ENCODE peak calls at places on chromosomes 16 and 17, in seven cellular contexts. N is transverse colon; Q is breast epithelium; J is GM23248; G is naive thymus-derived CD4-positive, alpha-beta T cell; V is endodermal cell; H is MM.1S. W is an unnamed sample.

GRCh38 chr16:15682105-15682570 is 32.1 kb downstream of the NDE1 start:
- DNase-seq in N (peak; percentile 21), G (no peak), J (peak; percentile 91), Q (no peak), V (peak; percentile 83), H (no peak), W (no peak)

GRCh38 chr17:11461993-11462548 is 136.2 kb upstream of the DNAH9 start:
- DNase-seq in H (no peak), V (no peak), J (no peak), G (no peak), N (no peak), Q (no peak), W (no peak)

GRCh38 chr16:27602103-27602502 is 52.2 kb downstream of the KATNIP start:
- DNase-seq in G (no peak), V (no peak), J (no peak), Q (no peak), N (no peak), H (no peak), W (no peak)

GRCh38 chr17:76078859-76079576 is at the start of gene ZACN:
- DNase-seq in Q (no peak), V (no peak), J (no peak), G (no peak), N (no peak), H (no peak), W (no peak)

GRCh38 chr16:82655315-82655714 is 28.5 kb downstream of the CDH13 start:
- DNase-seq in H (no peak), J (peak; percentile 72), N (peak; percentile 45), G (peak; percentile 28), Q (no peak), V (no peak), W (no peak)

GRCh38 chr17:54900457-54901229 is at the start of gene TOM1L1:
- DNase-seq in V (peak; percentile 97), H (peak; percentile 76), N (peak; percentile 89), J (peak; percentile 80), Q (peak; percentile 67), G (no peak), W (peak; percentile 75)

GRCh38 chr16:49698931-49699715 is 156.8 kb downstream of the ZNF423 start:
- DNase-seq in N (no peak), G (no peak), J (no peak), V (peak; percentile 53), H (no peak), Q (no peak), W (no peak)

GRCh38 chr17:31480904-31481782 is 89.7 kb downstream of the RAB11FIP4 start:
- DNase-seq in G (no peak), H (no peak), V (no peak), Q (no peak), N (no peak), J (no peak), W (no peak)

GRCh38 chr16:88993006-88993787 is 16.2 kb upstream of the CBFA2T3 start:
- DNase-seq in Q (no peak), N (no peak), V (no peak), H (no peak), J (no peak), G (peak; percentile 13), W (no peak)

GRCh38 chr17:57261084-57261461 is 4.8 kb downstream of the MSI2 start:
- DNase-seq in J (no peak), G (no peak), H (no peak), V (peak; percentile 13), Q (no peak), N (no peak), W (no peak)

GRCh38 chr17:50697663-50698272 is 9.9 kb downstream of the ANKRD40 start:
- DNase-seq in J (no peak), H (peak; percentile 46), G (no peak), V (no peak), Q (no peak), N (no peak), W (no peak)

GRCh38 chr17:21524211-21524591 is 148.0 kb downstream of the KCNJ12 start:
- DNase-seq in G (no peak), J (no peak), H (no peak), Q (no peak), N (no peak), V (peak; percentile 24), W (no peak)

GRCh38 chr17:38958756-38959155 is 8.4 kb downstream of the FBXO47 start:
- DNase-seq in V (no peak), J (peak; percentile 19), Q (no peak), N (no peak), G (no peak), H (no peak), W (no peak)

GRCh38 chr17:13807103-13807502 is 205.4 kb upstream of the HS3ST3A1 start:
- DNase-seq in G (no peak), N (no peak), Q (no peak), J (no peak), V (no peak), H (no peak), W (no peak)

GRCh38 chr16:70341600-70341999 is 5.1 kb upstream of the DDX19A start:
- DNase-seq in Q (no peak), G (no peak), J (no peak), N (no peak), H (no peak), V (peak; percentile 45), W (no peak)

GRCh38 chr16:49455181-49455990 is 81.8 kb downstream of the C16orf78 start:
- DNase-seq in V (peak; percentile 29), Q (no peak), J (no peak), N (no peak), G (no peak), H (no peak), W (no peak)

GRCh38 chr17:4584835-4585187 is 482 bp downstream of the SMTNL2 start:
- DNase-seq in H (no peak), Q (no peak), J (no peak), V (peak; percentile 78), N (no peak), G (no peak), W (no peak)

GRCh38 chr17:56908061-56908542 is 5.7 kb downstream of the TRIM25 start:
- DNase-seq in H (peak; percentile 65), J (no peak), Q (no peak), G (no peak), V (no peak), N (peak; percentile 76), W (no peak)

GRCh38 chr16:87963400-87963799 is 12.2 kb downstream of the BANP start:
- DNase-seq in V (peak; percentile 26), H (no peak), J (peak; percentile 97), N (no peak), Q (no peak), G (peak; percentile 30), W (no peak)

GRCh38 chr16:86107190-86107589 is 208.2 kb downstream of the IRF8 start:
- DNase-seq in H (no peak), N (no peak), J (peak; percentile 6), V (no peak), Q (no peak), G (no peak), W (no peak)

GRCh38 chr16:10981697-10982216 is 37.4 kb downstream of the CLEC16A start:
- DNase-seq in G (no peak), J (peak; percentile 14), V (peak; percentile 85), H (peak; percentile 31), Q (no peak), N (no peak), W (no peak)

GRCh38 chr17:56801506-56802178 is 32.1 kb downstream of the C17orf67 start:
- DNase-seq in V (no peak), Q (no peak), H (no peak), N (no peak), G (no peak), J (no peak), W (no peak)

DNA sequence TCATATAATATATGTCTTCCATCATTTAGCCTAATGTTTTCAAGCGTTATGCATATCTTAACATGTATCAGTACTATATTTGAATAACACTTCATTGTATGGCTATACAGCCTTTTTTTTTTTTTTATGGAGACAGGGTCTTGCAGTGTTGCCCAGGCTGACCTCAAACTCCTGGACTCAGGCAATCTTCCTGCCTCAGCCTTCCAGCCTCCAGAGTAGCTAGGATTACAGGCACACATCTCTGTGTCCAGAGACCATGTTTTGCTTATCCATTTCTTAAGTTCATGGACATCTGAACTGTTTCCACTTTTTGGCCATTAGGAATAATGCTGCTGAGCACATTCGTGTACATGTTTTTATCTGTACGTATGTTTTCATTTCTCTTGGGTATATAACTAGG is 7.8 kb downstream of the BPTF start:
- DNase-seq in G (no peak), H (no peak), J (no peak), V (no peak), Q (no peak), N (no peak), W (no peak)
- H3K4me1 ChIP-seq in G (peaks cover 21% of the 10 kb centered on the region), H (no peaks in the 10 kb centered on the region), J (peaks cover 54% of the 10 kb centered on the region), V (no peaks in the 10 kb centered on the region), Q (no peaks in the 10 kb centered on the region), N (peaks cover 42% of the 10 kb centered on the region), W (no peaks in the 10 kb centered on the region)

GRCh38 chr17:32769846-32770245 is 107.1 kb downstream of the MYO1D start:
- DNase-seq in V (no peak), Q (no peak), J (no peak), G (no peak), H (no peak), N (no peak), W (no peak)
- H3K4me1 ChIP-seq in V (peaks cover 18% of the 10 kb centered on the region), Q (no peaks in the 10 kb centered on the region), J (no peaks in the 10 kb centered on the region), G (no peaks in the 10 kb centered on the region), H (no peaks in the 10 kb centered on the region), N (peaks cover 16% of the 10 kb centered on the region), W (no peaks in the 10 kb centered on the region)

GRCh38 chr16:58125781-58126335 is 3.3 kb downstream of the CFAP20 start:
- DNase-seq in V (no peak), J (peak; percentile 20), N (no peak), G (no peak), H (no peak), Q (no peak), W (no peak)

GRCh38 chr16:58128181-58128631 is 975 bp downstream of the CFAP20 start:
- DNase-seq in V (no peak), J (peak; percentile 34), N (no peak), G (peak; percentile 23), H (peak; percentile 9), Q (no peak), W (no peak)

GRCh38 chr16:58127634-58128033 is 1.5 kb downstream of the CFAP20 start:
- DNase-seq in V (no peak), J (peak; percentile 59), H (no peak), Q (no peak), G (no peak), N (no peak), W (no peak)

GRCh38 chr16:58126451-58126968 is 2.7 kb downstream of the CFAP20 start:
- DNase-seq in Q (no peak), N (no peak), G (no peak), H (no peak), J (peak; percentile 31), V (no peak), W (no peak)

DNA sequence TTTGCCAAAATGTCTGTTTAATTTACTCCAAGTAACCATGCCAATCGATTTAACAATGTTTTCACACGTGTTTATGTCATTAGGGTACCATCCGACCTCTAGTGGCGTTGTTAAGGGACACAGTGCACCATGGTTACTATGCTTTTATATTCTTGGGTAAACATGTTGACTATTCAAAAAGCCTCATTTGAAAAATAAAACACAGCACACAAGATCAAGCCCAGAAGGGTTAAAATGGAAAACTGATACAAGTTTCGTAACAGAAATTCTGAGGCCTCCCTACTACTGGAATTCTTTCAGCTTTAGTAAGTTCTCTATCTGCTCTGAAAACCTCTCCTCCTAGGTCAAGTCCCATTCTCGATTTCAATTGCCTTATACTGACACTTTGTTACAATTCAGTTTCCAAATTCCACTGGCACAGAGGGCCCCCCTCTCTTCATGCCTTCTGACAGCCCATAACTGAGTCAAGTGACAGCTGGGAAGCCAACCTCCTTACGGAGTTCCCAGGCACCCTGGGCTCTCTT is 2.1 kb downstream of the CFAP20 start:
- DNase-seq in Q (no peak), G (peak; percentile 53), N (no peak), J (peak; percentile 85), H (peak; percentile 33), V (no peak), W (no peak)
- H3K4me1 ChIP-seq in Q (peaks cover 8% of the 10 kb centered on the region), G (peaks cover 29% of the 10 kb centered on the region), N (peaks cover 54% of the 10 kb centered on the region), J (peaks cover 44% of the 10 kb centered on the region), H (peaks cover 20% of the 10 kb centered on the region), V (peaks cover 12% of the 10 kb centered on the region), W (peaks cover 18% of the 10 kb centered on the region)

GRCh38 chr16:81487301-81487720 is 42.7 kb downstream of the CMIP start:
- DNase-seq in N (no peak), J (peak; percentile 25), Q (no peak), V (no peak), G (no peak), H (no peak), W (no peak)
- H3K4me1 ChIP-seq in N (peaks cover 51% of the 10 kb centered on the region), J (peaks cover 31% of the 10 kb centered on the region), Q (no peaks in the 10 kb centered on the region), V (no peaks in the 10 kb centered on the region), G (peaks cover 6% of the 10 kb centered on the region), H (no peaks in the 10 kb centered on the region), W (no peaks in the 10 kb centered on the region)

W was measured in prostate gland.